ENCODE peak calls at places on chromosomes 12 and 14, in six cellular contexts. Y is mesenchymal stem cell, M is H9, D is neuronal stem cell, X is IMR-90, G is H1. Q is an unnamed sample.

GRCh38 chr14:90193925-90194324 is 62.4 kb upstream of the PSMC1 start:
- DNase-seq in X (no peak), D (no peak), Y (no peak), M (peak; percentile 62), G (peak; percentile 77), Q (peak; percentile 63)

GRCh38 chr12:3777206-3777809 is 24.4 kb upstream of the CRACR2A start:
- DNase-seq in Y (peak; percentile 48), X (peak; percentile 43), D (peak; percentile 23), M (no peak), G (no peak), Q (peak; percentile 46)

GRCh38 chr12:121279507-121279915 is 17.0 kb downstream of the CAMKK2 start:
- DNase-seq in Y (no peak), M (no peak), X (peak; percentile 26), D (no peak), G (no peak), Q (no peak)

GRCh38 chr14:42123526-42123925 is 516.9 kb downstream of the LRFN5 start:
- DNase-seq in G (no peak), M (no peak), Y (no peak), X (no peak), D (no peak), Q (no peak)

GRCh38 chr14:56004807-56005579 is 113.2 kb upstream of the PELI2 start:
- DNase-seq in G (no peak), Y (peak; percentile 94), D (no peak), X (peak; percentile 77), M (peak; percentile 31), Q (peak; percentile 81)

GRCh38 chr12:100908501-100908900 is 113.9 kb downstream of the ANO4 start:
- DNase-seq in M (no peak), Y (peak; percentile 90), G (no peak), X (peak; percentile 88), D (no peak), Q (no peak)

GRCh38 chr14:34926552-34926951 is 51.4 kb upstream of the BAZ1A start:
- DNase-seq in M (no peak), D (no peak), G (no peak), Y (no peak), X (peak; percentile 56), Q (no peak)

GRCh38 chr14:64209428-64210165 is 84.6 kb downstream of the ESR2 start:
- DNase-seq in M (no peak), Y (peak; percentile 37), G (no peak), X (peak; percentile 71), D (no peak), Q (no peak)

GRCh38 chr12:132597333-132598283 is 12.8 kb downstream of the LRCOL1 start:
- DNase-seq in D (peak; percentile 50), Y (peak; percentile 68), X (peak; percentile 23), G (peak; percentile 62), M (no peak), Q (peak; percentile 74)

GRCh38 chr12:125053821-125054220 is 11.4 kb upstream of the AACS start:
- DNase-seq in Y (no peak), G (no peak), D (no peak), M (no peak), X (no peak), Q (no peak)

GRCh38 chr12:95943231-95943842 is at the start of gene AMDHD1:
- DNase-seq in G (peak; percentile 77), X (peak; percentile 39), D (peak; percentile 57), Y (peak; percentile 60), M (peak; percentile 85), Q (peak; percentile 75)

GRCh38 chr12:15334225-15334624 is 11.9 kb downstream of the PTPRO start:
- DNase-seq in Y (no peak), G (no peak), X (no peak), M (no peak), D (no peak), Q (no peak)

GRCh38 chr12:60921541-60921940 is 1325.7 kb downstream of the SLC16A7 start:
- DNase-seq in Y (no peak), D (no peak), X (no peak), M (no peak), G (no peak), Q (no peak)

GRCh38 chr14:57714487-57714899 is 151.4 kb downstream of the SLC35F4 start:
- DNase-seq in X (no peak), Y (no peak), M (peak; percentile 55), D (no peak), G (no peak), Q (peak; percentile 99)

GRCh38 chr14:61471297-61471980 is 150.1 kb downstream of the PRKCH start:
- DNase-seq in X (no peak), M (no peak), D (no peak), G (no peak), Y (peak; percentile 32), Q (no peak)

GRCh38 chr12:3205742-3206519 is 128.8 kb downstream of the TSPAN9 start:
- DNase-seq in D (no peak), X (peak; percentile 17), Y (no peak), G (no peak), M (no peak), Q (no peak)

GRCh38 chr14:33836203-33836894 is 114.5 kb downstream of the EGLN3 start:
- DNase-seq in D (no peak), M (no peak), Y (no peak), G (no peak), X (no peak), Q (no peak)

GRCh38 chr12:109134186-109134917 is 18.0 kb downstream of the ACACB start:
- DNase-seq in X (no peak), D (no peak), G (peak; percentile 74), M (peak; percentile 81), Y (no peak), Q (peak; percentile 61)

GRCh38 chr14:102164241-102164641 is 24.5 kb downstream of the WDR20 start:
- DNase-seq in Y (peak; percentile 57), M (no peak), G (no peak), D (no peak), X (peak; percentile 49), Q (no peak)

GRCh38 chr12:71472441-71472911 is 32.9 kb downstream of the LGR5 start:
- DNase-seq in G (no peak), M (no peak), D (no peak), X (peak; percentile 30), Y (no peak), Q (peak; percentile 62)

GRCh38 chr12:123931686-123932321 is 40.8 kb downstream of the CCDC92 start:
- DNase-seq in G (no peak), X (no peak), D (no peak), Y (no peak), M (no peak), Q (no peak)

GRCh38 chr14:56145965-56146364 is 27.8 kb downstream of the PELI2 start:
- DNase-seq in D (no peak), Y (peak; percentile 32), X (peak; percentile 89), M (no peak), G (no peak), Q (no peak)

GRCh38 chr12:9732966-9733461 is at the start of gene CLECL1:
- DNase-seq in Y (no peak), M (no peak), X (no peak), G (no peak), D (no peak), Q (no peak)

GRCh38 chr14:99231850-99232401 is 40.1 kb downstream of the BCL11B start:
- DNase-seq in X (no peak), D (peak; percentile 61), G (peak; percentile 82), M (peak; percentile 92), Y (no peak), Q (peak; percentile 96)

GRCh38 chr14:102513899-102514772 is 4.6 kb upstream of the ANKRD9 start:
- DNase-seq in X (no peak), D (no peak), G (no peak), Y (no peak), M (no peak), Q (no peak)

GRCh38 chr12:93048646-93049045 is 119.6 kb upstream of the EEA1 start:
- DNase-seq in G (no peak), M (no peak), D (no peak), Y (no peak), X (no peak), Q (no peak)

GRCh38 chr14:88831285-88831684 is 6.8 kb downstream of the TTC8 start:
- DNase-seq in X (peak; percentile 81), Y (no peak), M (no peak), D (no peak), G (no peak), Q (no peak)

GRCh38 chr12:131869871-131870418 is 24.5 kb upstream of the ULK1 start:
- DNase-seq in M (no peak), Y (peak; percentile 81), X (peak; percentile 62), G (no peak), D (no peak), Q (peak; percentile 75)

GRCh38 chr12:67698711-67699603 is 50.4 kb downstream of the DYRK2 start:
- DNase-seq in X (peak; percentile 52), G (no peak), D (no peak), M (no peak), Y (peak; percentile 71), Q (no peak)

DNA sequence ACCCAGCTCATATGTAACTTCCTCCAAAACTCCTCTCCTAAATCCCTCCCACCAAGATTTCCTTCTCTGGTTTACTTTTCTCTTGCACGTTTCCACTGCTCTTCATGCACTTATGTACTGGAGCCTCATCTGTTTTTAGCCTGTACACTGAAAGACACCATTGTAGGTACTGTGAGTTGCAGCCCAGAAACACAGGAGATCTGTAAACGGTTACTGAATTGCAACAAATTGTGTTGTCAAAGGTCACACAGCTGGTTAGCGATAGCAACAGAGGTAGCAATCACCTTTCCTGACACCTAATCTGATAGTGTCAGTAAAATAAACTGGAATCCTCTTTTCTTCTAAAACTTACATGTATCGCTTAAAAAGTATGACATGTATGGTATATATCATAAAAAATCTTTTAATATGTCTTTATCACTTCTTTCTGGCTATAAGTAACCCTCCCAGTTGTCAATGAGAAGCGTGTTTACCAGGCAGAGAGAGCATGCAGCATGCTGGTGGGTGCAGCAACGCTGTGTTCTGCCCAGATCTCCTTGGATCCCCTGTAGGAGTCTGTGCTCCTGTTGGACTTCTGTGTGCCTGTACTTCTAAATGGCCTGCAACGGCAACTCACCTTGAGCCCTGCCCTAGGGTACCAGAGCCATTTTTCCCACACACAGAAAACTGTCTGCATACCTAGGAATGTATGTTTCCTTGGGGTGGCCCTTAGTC is 121.5 kb upstream of the CPM start:
- DNase-seq in G (no peak), D (no peak), X (no peak), M (no peak), Y (no peak), Q (no peak)
- H2BK5ac ChIP-seq in G (no peak overlapping the region), D (no peak overlapping the region), X (peak overlapping the region; percentile 93), M (no peak overlapping the region), Y (no peak overlapping the region), Q (no peak overlapping the region)

DNA sequence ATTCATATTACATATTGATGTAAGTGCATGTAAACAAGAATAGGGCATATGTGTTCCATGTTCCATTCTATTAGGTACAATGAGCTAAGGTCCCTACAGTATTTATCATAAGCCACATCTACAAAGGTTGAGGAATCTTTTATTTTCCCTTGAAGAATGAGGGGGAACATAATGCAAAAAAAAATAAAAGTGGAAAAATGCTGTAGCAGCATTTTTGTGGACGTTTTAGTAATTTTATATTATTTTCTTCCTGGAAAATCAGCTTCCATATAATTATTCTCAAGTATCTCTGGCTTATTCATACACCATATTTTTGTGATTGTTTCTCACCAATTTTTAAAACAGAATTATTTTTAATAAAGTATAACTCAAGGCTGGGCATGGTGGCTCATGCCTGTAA is 148.7 kb downstream of the MED13L start:
- DNase-seq in D (no peak), G (no peak), M (no peak), X (no peak), Y (no peak), Q (no peak)
- H2BK15ac ChIP-seq in D (no peak overlapping the region), G (no peak overlapping the region), M (no peak overlapping the region), X (no peak overlapping the region), Y (no peak overlapping the region), Q (no peak overlapping the region)

GRCh38 chr14:23296012-23296777 is 6.5 kb downstream of the PPP1R3E start:
- DNase-seq in Y (no peak), X (no peak), M (no peak), D (no peak), G (no peak), Q (no peak)
- H3K27me3 ChIP-seq in Y (peaks cover 5% of the 10 kb centered on the region), X (peaks cover 3% of the 10 kb centered on the region), M (peaks cover 53% of the 10 kb centered on the region), D (no peaks in the 10 kb centered on the region), G (peaks cover 77% of the 10 kb centered on the region), Q (no peaks in the 10 kb centered on the region)

GRCh38 chr14:83969998-83970397 is 1559.9 kb upstream of the FLRT2 start:
- DNase-seq in Y (no peak), D (no peak), X (no peak), M (no peak), G (no peak), Q (peak; percentile 28)
- H2BK5ac ChIP-seq in Y (no peak overlapping the region), D (no peak overlapping the region), X (no peak overlapping the region), M (no peak overlapping the region), G (no peak overlapping the region), Q (no peak overlapping the region)

Q was measured in mesendoderm.